ENCODE peak calls at places on chromosomes 16 and 17, in seven cellular contexts. N is A673, U is OCI-LY7, G is heart right ventricle, O is mammary epithelial cell, E is tibial nerve, D is tibial artery. J is an unnamed sample.

GRCh38 chr17:48883171-48883570 is 9.4 kb upstream of the ATP5MC1 start:
- DNase-seq in N (no peak), U (no peak), G (no peak), O (no peak), E (no peak), D (no peak), J (no peak)

GRCh38 chr16:14015017-14015416 is 56.1 kb upstream of the MRTFB start:
- DNase-seq in N (no peak), U (no peak), G (no peak), O (no peak), E (no peak), D (no peak), J (no peak)

GRCh38 chr16:84197487-84198128 is 6.7 kb downstream of the ADAD2 start:
- DNase-seq in N (no peak), U (no peak), G (no peak), O (no peak), E (no peak), D (no peak), J (no peak)

GRCh38 chr17:17685775-17686291 is 4.6 kb downstream of the RAI1 start:
- DNase-seq in N (peak; percentile 33), U (no peak), G (no peak), O (peak; percentile 91), E (no peak), D (no peak), J (peak; percentile 50)

GRCh38 chr16:69448470-69449193 is 24.2 kb downstream of the CYB5B start:
- DNase-seq in N (peak; percentile 70), U (no peak), G (no peak), O (no peak), E (no peak), D (no peak), J (no peak)

GRCh38 chr17:43609613-43610385 is 51.9 kb downstream of the MEOX1 start:
- DNase-seq in N (no peak), U (no peak), G (no peak), O (no peak), E (no peak), D (no peak), J (no peak)

GRCh38 chr16:53768167-53768566 is 64.2 kb downstream of the FTO start:
- DNase-seq in N (peak; percentile 28), U (no peak), G (no peak), O (no peak), E (no peak), D (no peak), J (no peak)

GRCh38 chr17:81427446-81428120 is 32.3 kb downstream of the BAHCC1 start:
- DNase-seq in N (peak; percentile 78), U (no peak), G (peak; percentile 70), O (no peak), E (no peak), D (peak; percentile 84), J (no peak)

GRCh38 chr17:41186872-41187271 is 2.2 kb upstream of the KRTAP4-1 start:
- DNase-seq in N (no peak), U (no peak), G (no peak), O (no peak), E (no peak), D (no peak), J (no peak)

GRCh38 chr17:14745122-14745521 is 444.2 kb downstream of the HS3ST3B1 start:
- DNase-seq in N (no peak), U (no peak), G (no peak), O (peak; percentile 84), E (no peak), D (no peak), J (no peak)

GRCh38 chr17:41888332-41888965 is 23.2 kb upstream of the KLHL11 start:
- DNase-seq in N (no peak), U (no peak), G (no peak), O (no peak), E (no peak), D (no peak), J (no peak)

GRCh38 chr17:77036841-77037381 is 103.9 kb upstream of the SEC14L1 start:
- DNase-seq in N (no peak), U (peak; percentile 86), G (no peak), O (peak; percentile 55), E (no peak), D (no peak), J (no peak)

GRCh38 chr17:40097931-40098845 is 2.2 kb downstream of the NR1D1 start:
- DNase-seq in N (no peak), U (no peak), G (peak; percentile 61), O (peak; percentile 81), E (peak; percentile 76), D (peak; percentile 97), J (peak; percentile 73)

GRCh38 chr17:50055055-50055425 is 870 bp upstream of the ITGA3 start:
- DNase-seq in N (no peak), U (no peak), G (no peak), O (peak; percentile 87), E (no peak), D (no peak), J (peak; percentile 76)

GRCh38 chr16:87584975-87585374 is 17.3 kb upstream of the JPH3 start:
- DNase-seq in N (no peak), U (no peak), G (no peak), O (no peak), E (no peak), D (no peak), J (no peak)

GRCh38 chr16:75614247-75614897 is 8.7 kb downstream of the ADAT1 start:
- DNase-seq in N (no peak), U (no peak), G (no peak), O (peak; percentile 23), E (no peak), D (no peak), J (no peak)

GRCh38 chr16:84941916-84942315 is 69.4 kb downstream of the ZDHHC7 start:
- DNase-seq in N (no peak), U (no peak), G (no peak), O (peak; percentile 18), E (no peak), D (no peak), J (no peak)

GRCh38 chr17:6772016-6772415 is 4.0 kb upstream of the FBXO39 start:
- DNase-seq in N (no peak), U (no peak), G (no peak), O (no peak), E (no peak), D (no peak), J (no peak)

GRCh38 chr17:14429084-14429483 is 128.2 kb downstream of the HS3ST3B1 start:
- DNase-seq in N (no peak), U (peak; percentile 42), G (no peak), O (no peak), E (no peak), D (no peak), J (no peak)

GRCh38 chr17:65222216-65222738 is 85.1 kb downstream of the RGS9 start:
- DNase-seq in N (no peak), U (no peak), G (no peak), O (peak; percentile 20), E (no peak), D (no peak), J (no peak)

GRCh38 chr17:81866440-81867122 is 4.6 kb downstream of the ARHGDIA start:
- DNase-seq in N (no peak), U (peak; percentile 40), G (no peak), O (no peak), E (no peak), D (no peak), J (no peak)

GRCh38 chr16:10878328-10878643 is 1.3 kb downstream of the CIITA start:
- DNase-seq in N (no peak), U (no peak), G (no peak), O (no peak), E (no peak), D (no peak), J (no peak)
- H3K27ac ChIP-seq in N (no peak overlapping the region), U (peak overlapping the region; percentile 94), G (peak overlapping the region; percentile 83), O (no peak overlapping the region), E (no peak overlapping the region), D (no peak overlapping the region), J (no peak overlapping the region)

GRCh38 chr17:57984936-57985674 is 2.9 kb downstream of the VEZF1 start:
- DNase-seq in N (no peak), U (no peak), G (no peak), O (no peak), E (no peak), D (no peak), J (no peak)
- H3K27ac ChIP-seq in N (peak overlapping the region; percentile 43), U (no peak overlapping the region), G (peak overlapping the region; percentile 46), O (peak overlapping the region; percentile 80), E (no peak overlapping the region), D (no peak overlapping the region), J (peak overlapping the region; percentile 37)

GRCh38 chr17:70329751-70330150 is 160.4 kb downstream of the KCNJ2 start:
- DNase-seq in N (no peak), U (no peak), G (no peak), O (no peak), E (no peak), D (no peak), J (no peak)

GRCh38 chr17:70332356-70332755 is 163.0 kb downstream of the KCNJ2 start:
- DNase-seq in N (no peak), U (no peak), G (no peak), O (no peak), E (no peak), D (no peak), J (no peak)

GRCh38 chr17:70327723-70328122 is 158.4 kb downstream of the KCNJ2 start:
- DNase-seq in N (no peak), U (no peak), G (no peak), O (no peak), E (no peak), D (no peak), J (no peak)

GRCh38 chr17:70336411-70336810 is 167.1 kb downstream of the KCNJ2 start:
- DNase-seq in N (no peak), U (no peak), G (no peak), O (no peak), E (no peak), D (no peak), J (no peak)

GRCh38 chr17:70332811-70333210 is 163.5 kb downstream of the KCNJ2 start:
- DNase-seq in N (no peak), U (no peak), G (no peak), O (no peak), E (no peak), D (no peak), J (no peak)
- H3K27ac ChIP-seq in N (no peak overlapping the region), U (no peak overlapping the region), G (no peak overlapping the region), O (no peak overlapping the region), E (no peak overlapping the region), D (no peak overlapping the region), J (no peak overlapping the region)

GRCh38 chr17:58996968-58997367 is 109.7 kb downstream of the TRIM37 start:
- DNase-seq in N (no peak), U (no peak), G (no peak), O (no peak), E (no peak), D (no peak), J (no peak)

GRCh38 chr17:58989629-58990028 is 117.1 kb downstream of the TRIM37 start:
- DNase-seq in N (no peak), U (no peak), G (no peak), O (no peak), E (no peak), D (no peak), J (no peak)

GRCh38 chr17:58995247-58995940 is 111.3 kb downstream of the TRIM37 start:
- DNase-seq in N (no peak), U (no peak), G (no peak), O (no peak), E (no peak), D (no peak), J (no peak)

GRCh38 chr17:58991718-58992331 is 114.9 kb downstream of the TRIM37 start:
- DNase-seq in N (no peak), U (no peak), G (no peak), O (no peak), E (no peak), D (no peak), J (no peak)

DNA sequence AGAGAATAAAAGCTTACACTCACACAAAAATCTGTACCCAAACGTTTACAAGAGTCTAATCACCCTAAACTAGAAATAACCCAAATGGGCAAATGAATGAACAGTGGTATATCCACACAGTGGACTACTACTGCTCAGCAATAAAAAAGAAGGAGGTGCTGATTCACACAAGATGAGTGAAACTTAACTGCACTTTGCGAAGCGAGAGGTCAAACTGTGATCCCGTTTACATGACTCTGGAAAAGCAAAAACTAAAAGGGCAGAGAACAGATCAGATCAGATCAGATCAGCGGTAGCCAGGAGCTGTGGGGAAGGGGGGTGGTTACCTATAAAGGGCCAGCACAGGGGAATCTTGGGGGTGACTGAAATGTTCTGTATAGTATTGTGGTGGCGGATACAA is 113.4 kb downstream of the TRIM37 start:
- DNase-seq in N (no peak), U (no peak), G (no peak), O (no peak), E (no peak), D (no peak), J (no peak)
- H3K27ac ChIP-seq in N (peak overlapping the region; percentile 55), U (no peak overlapping the region), G (no peak overlapping the region), O (no peak overlapping the region), E (no peak overlapping the region), D (no peak overlapping the region), J (no peak overlapping the region)